ENCODE peak calls at places on chromosomes 1 and 21, in eight cellular contexts. B is neural progenitor cell; T is kidney; P is transverse colon; X is fibroblast of lung; O is CD8-positive, alpha-beta T cell; D is heart left ventricle; V is adrenal gland. M is an unnamed sample.

GRCh38 chr1:57079454-57080157 is 113.8 kb upstream of the C8B start:
- DNase-seq in X (no peak), O (no peak), P (no peak), B (no peak), V (no peak), T (no peak), D (no peak), M (no peak)

GRCh38 chr1:45394342-45394741 is 54.1 kb upstream of the MUTYH start:
- DNase-seq in V (no peak), D (no peak), T (no peak), X (no peak), B (no peak), P (no peak), O (no peak), M (no peak)

GRCh38 chr1:186760426-186760825 is 68.3 kb upstream of the PLA2G4A start:
- DNase-seq in T (no peak), P (no peak), O (no peak), B (no peak), D (no peak), X (no peak), V (no peak), M (no peak)

GRCh38 chr1:21254335-21254951 is 35.8 kb downstream of the ECE1 start:
- DNase-seq in X (no peak), D (peak), O (no peak), P (peak), B (no peak), T (no peak), V (no peak), M (no peak)

GRCh38 chr21:43983390-43983789 is 28.7 kb upstream of the TRAPPC10 start:
- DNase-seq in D (no peak), T (no peak), P (no peak), O (no peak), V (no peak), B (no peak), X (no peak), M (no peak)

GRCh38 chr21:42785666-42786427 is 93.5 kb downstream of the WDR4 start:
- DNase-seq in O (no peak), D (no peak), B (no peak), T (no peak), P (no peak), V (no peak), X (no peak), M (no peak)

GRCh38 chr1:16162163-16162822 is 6.4 kb upstream of the EPHA2 start:
- DNase-seq in X (no peak), T (peak), B (peak), V (no peak), P (peak), O (peak), D (no peak), M (peak)

GRCh38 chr1:231827337-231828105 is 200.9 kb downstream of the DISC1 start:
- DNase-seq in B (no peak), X (peak), D (no peak), O (no peak), P (no peak), V (no peak), T (no peak), M (no peak)

DNA sequence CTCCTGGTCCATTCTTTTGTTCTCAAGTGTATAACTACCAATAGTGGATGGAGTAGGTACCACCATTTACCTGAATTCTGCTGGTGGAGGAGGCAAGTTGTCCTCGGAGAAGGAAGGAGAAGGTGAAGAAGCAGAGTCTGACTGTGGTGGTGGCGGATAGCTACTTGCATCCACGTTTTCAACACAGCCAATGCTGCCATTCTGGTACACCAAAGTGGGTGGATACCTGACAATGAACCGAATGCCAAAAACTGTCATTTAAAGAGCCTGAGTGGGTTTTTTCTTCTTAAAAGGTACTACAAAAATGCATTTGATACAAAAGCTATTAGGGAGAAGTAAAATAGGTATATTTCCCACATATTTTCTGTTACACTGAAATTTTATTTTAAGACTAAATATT is 20.1 kb downstream of the GPR3 start:
- DNase-seq in D (no peak), T (no peak), O (no peak), P (no peak), X (no peak), V (no peak), B (no peak), M (no peak)
- H3K27ac ChIP-seq in D (peak), T (no peak), O (no peak), P (no peak), X (no peak), V (peak), B (no peak), M (no peak)

GRCh38 chr1:116738673-116739370 is 15.4 kb upstream of the CD2 start:
- DNase-seq in P (no peak), D (no peak), O (peak), B (no peak), T (no peak), V (no peak), X (no peak), M (peak)
- H3K27ac ChIP-seq in P (peak), D (no peak), O (peak), B (no peak), T (no peak), V (no peak), X (no peak), M (peak)

GRCh38 chr1:58397187-58397820 is 149.2 kb downstream of the OMA1 start:
- DNase-seq in O (no peak), T (no peak), B (no peak), P (no peak), X (peak), V (no peak), D (no peak), M (no peak)

GRCh38 chr1:58396150-58396549 is 150.4 kb downstream of the OMA1 start:
- DNase-seq in O (no peak), X (no peak), P (no peak), B (peak), D (no peak), T (no peak), V (no peak), M (no peak)

GRCh38 chr1:58392083-58392482 is 154.4 kb downstream of the OMA1 start:
- DNase-seq in P (no peak), V (no peak), B (no peak), D (no peak), T (no peak), X (no peak), O (no peak), M (peak)

GRCh38 chr1:58398714-58399113 is 147.8 kb downstream of the OMA1 start:
- DNase-seq in B (no peak), X (no peak), V (no peak), P (no peak), D (no peak), O (no peak), T (no peak), M (no peak)

DNA sequence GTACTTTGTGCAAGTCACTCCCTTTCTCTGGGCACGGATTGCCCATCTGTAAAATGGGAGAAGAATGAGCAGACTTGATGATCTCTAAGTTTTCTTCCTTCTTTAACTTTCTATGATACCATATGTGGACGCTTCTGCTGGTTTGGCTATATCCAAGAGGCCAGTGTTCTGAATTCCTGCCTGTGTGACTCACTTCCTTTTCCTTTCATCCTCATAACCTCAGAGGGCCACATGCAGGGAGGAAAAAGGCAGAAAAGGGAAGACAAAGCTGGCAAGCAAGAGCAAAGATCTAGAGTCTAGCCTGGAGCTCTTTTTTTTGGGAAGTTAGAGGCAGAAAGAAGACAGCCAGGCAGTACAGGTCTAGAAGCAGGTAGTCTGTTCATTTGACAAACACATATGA is 151.2 kb downstream of the OMA1 start:
- DNase-seq in O (no peak), T (no peak), P (no peak), X (peak), V (no peak), D (no peak), B (no peak), M (no peak)
- H3K27ac ChIP-seq in O (no peak), T (no peak), P (no peak), X (peak), V (no peak), D (no peak), B (no peak), M (no peak)

DNA sequence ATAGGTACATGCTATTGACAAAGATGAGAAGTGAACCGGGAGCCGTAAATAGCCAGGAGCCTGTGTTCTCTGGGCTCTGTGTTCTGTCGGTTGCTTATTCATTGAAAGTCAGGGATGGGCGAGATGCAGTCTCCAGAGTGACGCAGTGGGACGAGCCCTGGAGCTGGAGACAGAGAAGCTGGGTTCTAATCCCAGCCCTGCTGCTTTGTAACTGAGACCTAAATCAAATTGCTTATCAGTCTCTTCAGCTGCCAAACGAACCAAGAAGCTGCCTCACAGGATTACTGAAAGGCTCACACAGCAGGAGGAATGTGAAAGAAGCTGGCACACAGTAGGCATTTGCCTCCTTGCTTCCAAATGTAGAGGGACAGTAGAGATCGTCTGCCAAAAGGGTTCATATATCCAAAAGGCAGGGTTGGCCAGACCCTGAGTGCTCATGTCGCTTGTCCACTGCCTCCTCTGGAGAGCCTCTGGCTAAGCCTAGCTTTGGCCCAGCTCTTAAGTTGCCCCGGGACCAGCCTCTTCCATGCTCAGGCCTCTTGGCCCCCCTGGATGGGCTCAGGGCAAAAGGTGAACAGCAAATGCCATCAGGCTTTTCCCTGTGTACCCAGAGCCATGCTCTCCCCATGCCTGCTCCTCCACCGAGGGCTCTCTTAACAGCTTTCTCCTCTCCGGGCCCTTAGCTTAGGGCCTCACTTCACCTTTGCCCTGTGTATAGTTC is 134.2 kb upstream of the IPO9 start:
- DNase-seq in P (no peak), X (no peak), O (no peak), D (no peak), V (no peak), T (no peak), B (peak), M (no peak)
- H3K27ac ChIP-seq in P (peak), X (peak), O (no peak), D (peak), V (no peak), T (no peak), B (no peak), M (no peak)

GRCh38 chr1:228095161-228095560 is 8.0 kb downstream of the C1orf35 start:
- DNase-seq in D (no peak), B (no peak), O (no peak), V (no peak), X (no peak), T (peak), P (no peak), M (no peak)
- H3K27ac ChIP-seq in D (no peak), B (no peak), O (no peak), V (no peak), X (no peak), T (no peak), P (no peak), M (no peak)

DNA sequence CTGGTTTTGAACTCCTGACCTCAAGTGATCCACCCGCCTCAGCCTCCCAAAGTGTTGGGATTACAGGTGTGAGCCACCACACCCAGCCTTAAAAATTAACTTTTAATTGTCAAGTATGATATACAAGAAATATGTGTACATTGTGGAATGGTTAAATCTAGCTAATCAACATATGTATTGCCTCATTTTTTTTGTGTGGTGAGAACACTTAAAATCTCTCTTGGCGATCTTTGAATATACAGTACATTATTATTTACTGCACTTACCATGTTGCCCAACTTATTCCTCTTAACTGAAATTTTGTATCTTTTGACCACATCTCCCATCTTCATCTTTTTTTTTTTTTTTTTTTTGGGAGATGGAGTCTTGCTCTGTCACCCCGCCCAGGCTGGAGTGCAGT is 23.3 kb downstream of the THRAP3 start:
- DNase-seq in X (no peak), O (no peak), B (no peak), T (no peak), V (no peak), P (no peak), D (no peak), M (no peak)
- H3K27ac ChIP-seq in X (peak), O (no peak), B (no peak), T (no peak), V (peak), P (peak), D (no peak), M (no peak)

GRCh38 chr1:215476541-215476940 is 90.6 kb upstream of the KCTD3 start:
- DNase-seq in O (no peak), T (no peak), X (peak), D (no peak), V (no peak), P (no peak), B (no peak), M (no peak)
- H3K27ac ChIP-seq in O (no peak), T (no peak), X (no peak), D (no peak), V (peak), P (no peak), B (no peak), M (no peak)

GRCh38 chr1:22749919-22750670 is 39.5 kb downstream of the EPHB2 start:
- DNase-seq in P (peak), O (no peak), X (peak), B (peak), D (no peak), V (peak), T (no peak), M (no peak)
- H3K27ac ChIP-seq in P (peak), O (no peak), X (peak), B (peak), D (no peak), V (peak), T (peak), M (no peak)

GRCh38 chr1:84830136-84830535 is 62.9 kb downstream of the LPAR3 start:
- DNase-seq in P (no peak), O (no peak), X (no peak), D (no peak), V (no peak), B (no peak), T (no peak), M (no peak)

GRCh38 chr1:84833198-84833597 is 59.8 kb downstream of the LPAR3 start:
- DNase-seq in P (no peak), D (no peak), X (no peak), V (no peak), T (no peak), O (no peak), B (no peak), M (no peak)

GRCh38 chr1:84835169-84835568 is 57.8 kb downstream of the LPAR3 start:
- DNase-seq in P (no peak), V (no peak), O (no peak), X (peak), T (no peak), D (no peak), B (no peak), M (no peak)

GRCh38 chr1:84836145-84836544 is 56.9 kb downstream of the LPAR3 start:
- DNase-seq in X (no peak), B (no peak), V (no peak), P (no peak), T (no peak), D (no peak), O (no peak), M (no peak)

DNA sequence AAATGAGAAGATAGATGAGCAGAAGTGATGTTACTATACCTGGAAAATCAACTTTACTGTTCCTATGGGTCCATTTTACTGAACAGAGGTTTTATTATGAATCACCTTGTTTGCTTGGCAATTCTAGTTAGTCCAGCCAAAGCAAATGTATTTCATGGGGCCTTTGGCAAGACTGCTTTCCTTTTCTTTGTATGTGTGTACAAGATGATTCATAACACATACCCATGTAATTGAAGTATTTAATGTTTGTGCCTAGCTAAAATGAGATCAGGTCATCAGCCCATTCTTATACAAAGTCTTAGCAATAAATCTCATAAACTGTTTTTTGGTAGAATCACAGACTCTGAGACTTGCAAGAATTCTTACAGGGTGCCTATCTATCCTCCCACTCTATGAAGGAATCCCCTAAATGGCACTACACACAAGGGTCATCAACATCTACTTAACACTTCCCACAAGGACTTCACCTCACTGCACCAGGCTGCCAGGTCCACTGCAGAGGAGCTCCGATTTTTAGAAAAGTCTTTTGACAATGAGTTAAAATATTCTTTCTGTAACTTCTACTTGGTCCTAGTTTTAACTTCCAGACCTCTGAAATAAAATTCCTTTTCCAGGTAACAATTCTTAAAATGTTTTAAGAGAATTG is 58.5 kb downstream of the LPAR3 start:
- DNase-seq in D (no peak), O (no peak), P (no peak), V (no peak), T (no peak), B (no peak), X (peak), M (no peak)
- H3K27ac ChIP-seq in D (no peak), O (no peak), P (no peak), V (no peak), T (no peak), B (no peak), X (no peak), M (no peak)